ENCODE peak calls at places on chromosomes 4 and X, in six cellular contexts. One of them, this sample, is unnamed.

GRCh38 chr4:1990676-1991075 is 18.1 kb downstream of the NELFA start:
- DNase-seq in GM23248: no peak
- DNase-seq in fibroblast of the aortic adventitia: no peak
- DNase-seq in spleen: peak; percentile 39
- DNase-seq in kidney: no peak
- DNase-seq in aorta: no peak
- DNase-seq in this sample: no peak

GRCh38 chr4:66558651-66559050 is 888.4 kb upstream of the EPHA5 start:
- DNase-seq in aorta: no peak
- DNase-seq in fibroblast of the aortic adventitia: peak; percentile 70
- DNase-seq in spleen: no peak
- DNase-seq in GM23248: no peak
- DNase-seq in kidney: no peak
- DNase-seq in this sample: no peak

GRCh38 chr4:165055601-165056000 is 1.9 kb downstream of the TRIM75 start:
- DNase-seq in GM23248: no peak
- DNase-seq in kidney: no peak
- DNase-seq in spleen: no peak
- DNase-seq in aorta: no peak
- DNase-seq in fibroblast of the aortic adventitia: no peak
- DNase-seq in this sample: no peak

GRCh38 chr4:80139668-80140067 is 57.6 kb upstream of the PRDM8 start:
- DNase-seq in aorta: no peak
- DNase-seq in GM23248: no peak
- DNase-seq in kidney: no peak
- DNase-seq in spleen: no peak
- DNase-seq in fibroblast of the aortic adventitia: no peak
- DNase-seq in this sample: no peak

GRCh38 chr4:61995717-61996337 is 795.7 kb downstream of the ADGRL3 start:
- DNase-seq in GM23248: no peak
- DNase-seq in aorta: no peak
- DNase-seq in kidney: no peak
- DNase-seq in fibroblast of the aortic adventitia: no peak
- DNase-seq in spleen: no peak
- DNase-seq in this sample: no peak

GRCh38 chr4:37666625-37667071 is 19.5 kb downstream of the RELL1 start:
- DNase-seq in GM23248: peak; percentile 95
- DNase-seq in kidney: peak; percentile 79
- DNase-seq in fibroblast of the aortic adventitia: peak; percentile 86
- DNase-seq in spleen: no peak
- DNase-seq in aorta: peak; percentile 56
- DNase-seq in this sample: peak; percentile 61

GRCh38 chrX:27057883-27058282 is 405.3 kb downstream of the PPP4R3C start:
- DNase-seq in spleen: no peak
- DNase-seq in fibroblast of the aortic adventitia: no peak
- DNase-seq in aorta: no peak
- DNase-seq in kidney: no peak
- DNase-seq in GM23248: no peak
- DNase-seq in this sample: no peak

GRCh38 chrX:15242899-15243555 is 26.9 kb downstream of the ASB9 start:
- DNase-seq in spleen: no peak
- DNase-seq in GM23248: peak; percentile 67
- DNase-seq in kidney: no peak
- DNase-seq in aorta: no peak
- DNase-seq in fibroblast of the aortic adventitia: peak; percentile 60
- DNase-seq in this sample: peak; percentile 75

GRCh38 chr4:168129046-168129772 is 36.9 kb downstream of the ANXA10 start:
- DNase-seq in fibroblast of the aortic adventitia: peak; percentile 71
- DNase-seq in spleen: no peak
- DNase-seq in kidney: no peak
- DNase-seq in aorta: no peak
- DNase-seq in GM23248: no peak
- DNase-seq in this sample: no peak

GRCh38 chr4:118112117-118112516 is 77.8 kb downstream of the NDST3 start:
- DNase-seq in aorta: no peak
- DNase-seq in fibroblast of the aortic adventitia: no peak
- DNase-seq in spleen: no peak
- DNase-seq in GM23248: no peak
- DNase-seq in kidney: no peak
- DNase-seq in this sample: no peak

GRCh38 chr4:22500128-22500611 is 15.7 kb downstream of the ADGRA3 start:
- DNase-seq in kidney: no peak
- DNase-seq in fibroblast of the aortic adventitia: no peak
- DNase-seq in spleen: no peak
- DNase-seq in aorta: no peak
- DNase-seq in GM23248: no peak
- DNase-seq in this sample: no peak

GRCh38 chrX:46279214-46279924 is 265.9 kb downstream of the ZNF674 start:
- DNase-seq in fibroblast of the aortic adventitia: peak; percentile 13
- DNase-seq in kidney: no peak
- DNase-seq in GM23248: peak; percentile 18
- DNase-seq in aorta: no peak
- DNase-seq in spleen: no peak
- DNase-seq in this sample: peak; percentile 28

GRCh38 chrX:49915352-49916222 is 6.8 kb upstream of the CLCN5 start:
- DNase-seq in aorta: no peak
- DNase-seq in kidney: no peak
- DNase-seq in spleen: no peak
- DNase-seq in GM23248: peak; percentile 61
- DNase-seq in fibroblast of the aortic adventitia: peak; percentile 75
- DNase-seq in this sample: peak; percentile 80

GRCh38 chr4:14111730-14112171 is 484.2 kb upstream of the BOD1L1 start:
- DNase-seq in GM23248: peak; percentile 89
- DNase-seq in spleen: no peak
- DNase-seq in fibroblast of the aortic adventitia: peak; percentile 60
- DNase-seq in kidney: no peak
- DNase-seq in aorta: no peak
- DNase-seq in this sample: peak; percentile 83

GRCh38 chr4:7828926-7829325 is 110.7 kb downstream of the AFAP1 start:
- DNase-seq in GM23248: peak; percentile 80
- DNase-seq in aorta: no peak
- DNase-seq in kidney: no peak
- DNase-seq in fibroblast of the aortic adventitia: peak; percentile 60
- DNase-seq in spleen: no peak
- DNase-seq in this sample: peak; percentile 67

GRCh38 chr4:7323872-7324650 is 110.7 kb downstream of the PSAPL1 start:
- DNase-seq in aorta: peak; percentile 29
- DNase-seq in kidney: peak; percentile 76
- DNase-seq in GM23248: no peak
- DNase-seq in fibroblast of the aortic adventitia: no peak
- DNase-seq in spleen: peak; percentile 76
- DNase-seq in this sample: no peak

GRCh38 chrX:23524467-23524866 is 142.8 kb upstream of the PRDX4 start:
- DNase-seq in spleen: peak; percentile 29
- DNase-seq in fibroblast of the aortic adventitia: no peak
- DNase-seq in kidney: no peak
- DNase-seq in GM23248: no peak
- DNase-seq in aorta: no peak
- DNase-seq in this sample: no peak

GRCh38 chrX:1749499-1749898 is 134.6 kb downstream of the ASMT start:
- DNase-seq in GM23248: no peak
- DNase-seq in aorta: no peak
- DNase-seq in kidney: no peak
- DNase-seq in fibroblast of the aortic adventitia: no peak
- DNase-seq in spleen: no peak
- DNase-seq in this sample: no peak

GRCh38 chrX:107507744-107508117 is 58.3 kb downstream of the FRMPD3 start:
- DNase-seq in kidney: no peak
- DNase-seq in GM23248: no peak
- DNase-seq in spleen: no peak
- DNase-seq in aorta: no peak
- DNase-seq in fibroblast of the aortic adventitia: no peak
- DNase-seq in this sample: no peak
- H3K4me3 ChIP-seq in kidney: no peak overlapping the region
- H3K4me3 ChIP-seq in GM23248: no peak overlapping the region
- H3K4me3 ChIP-seq in spleen: no peak overlapping the region
- H3K4me3 ChIP-seq in aorta: no peak overlapping the region
- H3K4me3 ChIP-seq in fibroblast of the aortic adventitia: no peak overlapping the region
- H3K4me3 ChIP-seq in this sample: no peak overlapping the region

GRCh38 chr4:11268149-11268548 is 160.5 kb downstream of the HS3ST1 start:
- DNase-seq in kidney: no peak
- DNase-seq in spleen: no peak
- DNase-seq in GM23248: no peak
- DNase-seq in aorta: no peak
- DNase-seq in fibroblast of the aortic adventitia: no peak
- DNase-seq in this sample: no peak
- H3K4me3 ChIP-seq in kidney: no peak overlapping the region
- H3K4me3 ChIP-seq in spleen: no peak overlapping the region
- H3K4me3 ChIP-seq in GM23248: no peak overlapping the region
- H3K4me3 ChIP-seq in aorta: no peak overlapping the region
- H3K4me3 ChIP-seq in fibroblast of the aortic adventitia: no peak overlapping the region
- H3K4me3 ChIP-seq in this sample: no peak overlapping the region

GRCh38 chrX:111090458-111090857 is 5.5 kb upstream of the PAK3 start:
- DNase-seq in GM23248: no peak
- DNase-seq in spleen: no peak
- DNase-seq in kidney: no peak
- DNase-seq in aorta: no peak
- DNase-seq in fibroblast of the aortic adventitia: no peak
- DNase-seq in this sample: no peak

GRCh38 chrX:111100191-111100590 is 4.2 kb downstream of the PAK3 start:
- DNase-seq in aorta: no peak
- DNase-seq in GM23248: peak; percentile 36
- DNase-seq in spleen: peak; percentile 74
- DNase-seq in kidney: no peak
- DNase-seq in fibroblast of the aortic adventitia: peak; percentile 58
- DNase-seq in this sample: peak; percentile 48

GRCh38 chrX:111101580-111101979 is 5.6 kb downstream of the PAK3 start:
- DNase-seq in GM23248: no peak
- DNase-seq in kidney: no peak
- DNase-seq in aorta: no peak
- DNase-seq in fibroblast of the aortic adventitia: no peak
- DNase-seq in spleen: no peak
- DNase-seq in this sample: no peak

GRCh38 chrX:111098874-111099273 is 2.9 kb downstream of the PAK3 start:
- DNase-seq in GM23248: peak; percentile 1
- DNase-seq in aorta: peak; percentile 68
- DNase-seq in spleen: peak; percentile 86
- DNase-seq in fibroblast of the aortic adventitia: no peak
- DNase-seq in kidney: peak; percentile 73
- DNase-seq in this sample: peak; percentile 19

DNA sequence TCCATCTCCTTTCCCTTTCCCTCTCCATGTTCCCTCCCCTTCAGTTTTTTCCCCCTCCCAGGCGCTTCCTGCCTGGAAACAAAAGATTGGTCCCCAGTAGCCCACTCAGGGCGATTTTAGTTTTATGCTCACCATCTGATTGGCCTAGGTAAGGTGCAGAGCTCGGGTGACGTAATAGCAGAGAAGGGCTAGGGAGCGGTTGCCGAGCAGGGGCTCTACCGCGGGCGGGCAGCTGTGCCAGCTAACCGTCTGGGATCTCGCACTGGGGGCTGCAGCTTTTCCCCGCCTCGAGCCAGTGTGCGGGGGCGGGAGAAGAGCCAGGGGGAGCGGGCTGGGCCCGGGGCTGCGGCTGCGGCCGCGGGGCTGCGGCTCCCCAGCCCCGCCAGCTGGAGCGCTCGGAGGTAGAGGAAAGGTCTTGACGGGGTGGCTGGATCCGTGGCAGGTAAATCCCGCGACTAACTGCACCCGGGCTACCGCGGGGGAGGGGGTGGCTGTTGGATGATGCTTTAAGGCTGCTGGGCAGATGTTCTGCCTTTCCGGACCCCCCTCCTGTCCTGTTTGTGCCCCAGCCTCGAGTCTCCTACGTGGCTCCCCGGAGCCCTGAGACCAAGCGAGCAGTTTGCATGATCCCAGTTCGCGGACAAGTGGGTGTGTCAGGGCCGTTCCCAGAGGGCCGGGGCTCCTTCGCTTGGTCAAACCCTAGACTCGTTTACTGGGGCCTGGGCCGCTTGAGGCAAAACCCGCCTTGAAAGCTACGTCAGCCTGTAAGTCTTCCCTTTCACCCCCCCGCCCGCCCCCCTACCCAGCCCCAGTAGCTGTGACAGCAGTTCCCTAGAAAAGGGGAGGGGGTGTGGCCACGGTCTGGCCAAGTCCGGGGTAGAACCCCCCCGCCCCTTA is at the start of gene PAK3:
- DNase-seq in kidney: peak; percentile 69
- DNase-seq in GM23248: peak; percentile 15
- DNase-seq in aorta: peak; percentile 69
- DNase-seq in fibroblast of the aortic adventitia: peak; percentile 64
- DNase-seq in spleen: peak; percentile 77
- DNase-seq in this sample: peak; percentile 64
- H3K4me3 ChIP-seq in kidney: peak within 1 kb of the TSS; percentile 75
- H3K4me3 ChIP-seq in GM23248: peak within 1 kb of the TSS; percentile 51
- H3K4me3 ChIP-seq in aorta: peak within 1 kb of the TSS; percentile 65
- H3K4me3 ChIP-seq in fibroblast of the aortic adventitia: peak within 1 kb of the TSS; percentile 65
- H3K4me3 ChIP-seq in spleen: peak within 1 kb of the TSS; percentile 39
- H3K4me3 ChIP-seq in this sample: peak within 1 kb of the TSS; percentile 41

GRCh38 chr4:23952258-23952657 is 62.4 kb upstream of the PPARGC1A start:
- DNase-seq in kidney: no peak
- DNase-seq in spleen: no peak
- DNase-seq in fibroblast of the aortic adventitia: no peak
- DNase-seq in GM23248: no peak
- DNase-seq in aorta: no peak
- DNase-seq in this sample: no peak

GRCh38 chr4:23957465-23957864 is 67.6 kb upstream of the PPARGC1A start:
- DNase-seq in spleen: no peak
- DNase-seq in aorta: no peak
- DNase-seq in kidney: no peak
- DNase-seq in GM23248: no peak
- DNase-seq in fibroblast of the aortic adventitia: no peak
- DNase-seq in this sample: no peak

GRCh38 chr4:23958749-23959148 is 68.9 kb upstream of the PPARGC1A start:
- DNase-seq in GM23248: no peak
- DNase-seq in kidney: no peak
- DNase-seq in spleen: no peak
- DNase-seq in aorta: no peak
- DNase-seq in fibroblast of the aortic adventitia: no peak
- DNase-seq in this sample: no peak

GRCh38 chr4:23959401-23960148 is 69.7 kb upstream of the PPARGC1A start:
- DNase-seq in aorta: no peak
- DNase-seq in fibroblast of the aortic adventitia: no peak
- DNase-seq in spleen: no peak
- DNase-seq in kidney: no peak
- DNase-seq in GM23248: no peak
- DNase-seq in this sample: no peak

DNA sequence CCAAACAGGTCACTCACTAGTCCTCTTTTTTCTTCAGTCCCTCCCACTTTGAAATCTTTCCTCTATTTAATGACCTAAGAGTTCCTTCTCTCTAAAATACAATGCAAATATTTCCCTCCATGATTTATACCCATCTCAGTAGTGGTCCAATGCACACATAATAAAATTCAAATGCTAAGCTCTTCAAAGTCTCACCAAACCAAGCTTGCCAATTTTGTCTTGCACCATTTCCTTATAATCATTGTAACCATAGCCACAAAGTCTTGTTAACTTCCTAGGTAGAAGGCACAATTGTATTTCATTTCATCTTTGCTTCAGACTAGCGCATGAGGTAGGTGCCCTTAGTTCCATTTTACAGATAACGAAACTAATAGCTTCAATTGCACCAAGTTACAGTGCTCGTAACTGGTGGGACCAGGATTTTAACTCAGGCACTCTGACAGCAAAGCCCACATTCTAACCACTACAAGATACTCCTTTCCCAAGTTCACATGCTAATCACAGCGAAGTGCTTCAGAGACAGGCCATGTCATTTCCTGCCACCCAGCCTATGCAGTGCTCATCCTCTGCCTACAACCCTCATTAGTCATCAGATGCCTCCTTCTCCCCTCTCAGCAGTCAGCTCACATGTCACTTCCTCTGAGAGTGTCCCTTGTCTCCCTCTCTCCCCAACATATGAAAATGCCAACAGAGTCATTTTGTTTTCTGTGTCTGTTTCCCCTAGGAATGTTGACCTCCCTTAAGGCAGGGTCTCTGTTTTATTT is 66.9 kb upstream of the PPARGC1A start:
- DNase-seq in kidney: no peak
- DNase-seq in aorta: no peak
- DNase-seq in fibroblast of the aortic adventitia: no peak
- DNase-seq in GM23248: peak; percentile 26
- DNase-seq in spleen: no peak
- DNase-seq in this sample: no peak
- H3K4me3 ChIP-seq in kidney: no peak overlapping the region
- H3K4me3 ChIP-seq in aorta: no peak overlapping the region
- H3K4me3 ChIP-seq in fibroblast of the aortic adventitia: no peak overlapping the region
- H3K4me3 ChIP-seq in GM23248: no peak overlapping the region
- H3K4me3 ChIP-seq in spleen: no peak overlapping the region
- H3K4me3 ChIP-seq in this sample: no peak overlapping the region

This sample was measured in adipocyte.